ENCODE peak calls at places on chromosome 3, in four cellular contexts. Q is cardiac muscle cell, E is aorta, W is GM23338. H is an unnamed sample. For H3K4me1, the result is how much of the 10 kb centered on the place peaks cover.

GRCh38 chr3:51944541-51945021 is 2.4 kb downstream of the PARP3 start:
- DNase-seq in W (no peak), E (peak), Q (no peak), H (no peak)

GRCh38 chr3:124532071-124532470 is 198.2 kb upstream of the UMPS start:
- DNase-seq in E (no peak), Q (peak), W (no peak), H (no peak)

GRCh38 chr3:119769394-119770149 is 12.3 kb upstream of the NR1I2 start:
- DNase-seq in E (peak), Q (peak), W (no peak), H (no peak)

GRCh38 chr3:138916824-138917223 is 30.1 kb downstream of the FOXL2 start:
- DNase-seq in W (no peak), E (no peak), Q (no peak), H (no peak)

GRCh38 chr3:182983811-182984210 is 3.5 kb upstream of the DCUN1D1 start:
- DNase-seq in W (no peak), Q (peak), E (no peak), H (no peak)

GRCh38 chr3:194275721-194276120 is 75.4 kb downstream of the CPN2 start:
- DNase-seq in Q (no peak), W (no peak), E (no peak), H (peak)

GRCh38 chr3:148737104-148737525 is 39.4 kb downstream of the AGTR1 start:
- DNase-seq in W (no peak), Q (peak), E (no peak), H (no peak)

GRCh38 chr3:195761503-195762248 is 40.9 kb downstream of the MUC20 start:
- DNase-seq in W (no peak), Q (no peak), E (no peak), H (no peak)

GRCh38 chr3:180528843-180529242 is 73.1 kb upstream of the TTC14 start:
- DNase-seq in Q (no peak), W (no peak), E (no peak), H (no peak)

GRCh38 chr3:127697531-127698240 is 24.9 kb downstream of the ABTB1 start:
- DNase-seq in W (peak), Q (peak), E (peak), H (peak)

GRCh38 chr3:125386811-125387210 is 11.7 kb upstream of the ZNF148 start:
- DNase-seq in Q (peak), W (no peak), E (no peak), H (no peak)

GRCh38 chr3:126927405-126927750 is 55.5 kb upstream of the PLXNA1 start:
- DNase-seq in W (no peak), E (no peak), Q (no peak), H (no peak)

GRCh38 chr3:123732447-123732846 is 147.6 kb upstream of the HACD2 start:
- DNase-seq in W (no peak), E (no peak), Q (no peak), H (no peak)

GRCh38 chr3:104920512-104920911 is 446.2 kb upstream of the ALCAM start:
- DNase-seq in E (no peak), Q (no peak), W (no peak), H (no peak)

GRCh38 chr3:171825222-171825828 is 15.0 kb upstream of the PLD1 start:
- DNase-seq in Q (peak), W (peak), E (no peak), H (no peak)

GRCh38 chr3:67647390-67647878 is 7.0 kb downstream of the SUCLG2 start:
- DNase-seq in E (no peak), W (no peak), Q (peak), H (no peak)

GRCh38 chr3:23761440-23761896 is 44.3 kb upstream of the UBE2E1 start:
- DNase-seq in E (no peak), Q (peak), W (peak), H (no peak)

GRCh38 chr3:146166450-146167222 is 5.7 kb upstream of the PLOD2 start:
- DNase-seq in E (no peak), W (no peak), Q (peak), H (no peak)

GRCh38 chr3:106699093-106699492 is 678.1 kb upstream of the CCDC54 start:
- DNase-seq in E (no peak), Q (no peak), W (peak), H (no peak)

GRCh38 chr3:88151358-88151757 is 1.6 kb downstream of the C3orf38 start:
- DNase-seq in W (no peak), Q (no peak), E (no peak), H (no peak)

GRCh38 chr3:27049792-27050191 is 319.4 kb downstream of the NEK10 start:
- DNase-seq in Q (no peak), W (no peak), E (no peak), H (no peak)

GRCh38 chr3:113231827-113232253 is 20.5 kb downstream of the BOC start:
- DNase-seq in W (peak), Q (peak), E (no peak), H (no peak)

GRCh38 chr3:119637679-119638525 is 22.5 kb downstream of the POPDC2 start:
- DNase-seq in Q (peak), W (no peak), E (no peak), H (peak)

GRCh38 chr3:146709969-146710368 is 104.8 kb upstream of the PLSCR5 start:
- DNase-seq in W (no peak), Q (peak), E (no peak), H (no peak)

GRCh38 chr3:57004154-57004730 is 56.2 kb upstream of the SPATA12 start:
- DNase-seq in E (no peak), Q (no peak), W (no peak), H (no peak)

GRCh38 chr3:49903451-49904424 is at the start of gene MST1R:
- DNase-seq in Q (peak), W (peak), E (peak), H (peak)

GRCh38 chr3:43035801-43036340 is 56.8 kb downstream of the GASK1A start:
- DNase-seq in Q (no peak), W (no peak), E (no peak), H (no peak)

GRCh38 chr3:15272431-15273196 is 59.8 kb downstream of the SH3BP5 start:
- DNase-seq in Q (peak), W (peak), E (no peak), H (peak)

GRCh38 chr3:48997714-48998637 is 7.9 kb downstream of the P4HTM start:
- DNase-seq in Q (no peak), E (no peak), W (peak), H (no peak)

GRCh38 chr3:98763076-98763475 is at the start of gene ST3GAL6:
- DNase-seq in W (no peak), Q (peak), E (peak), H (no peak)

GRCh38 chr3:188431553-188431952 is 277.6 kb downstream of the LPP start:
- DNase-seq in W (no peak), Q (peak), E (no peak), H (no peak)

GRCh38 chr3:191369081-191370010 is 39.0 kb upstream of the UTS2B start:
- DNase-seq in W (peak), E (no peak), Q (peak), H (no peak)

GRCh38 chr3:150094150-150094932 is 123.6 kb upstream of the PFN2 start:
- DNase-seq in Q (no peak), W (peak), E (no peak), H (no peak)

GRCh38 chr3:34793066-34793465 is 846.3 kb upstream of the ARPP21 start:
- DNase-seq in Q (no peak), E (no peak), W (no peak), H (no peak)

GRCh38 chr3:154818676-154819255 is 261.4 kb upstream of the MME start:
- DNase-seq in E (no peak), Q (no peak), W (no peak), H (no peak)

GRCh38 chr3:43418601-43419272 is 132.4 kb downstream of the SNRK start:
- DNase-seq in W (no peak), E (no peak), Q (peak), H (no peak)

DNA sequence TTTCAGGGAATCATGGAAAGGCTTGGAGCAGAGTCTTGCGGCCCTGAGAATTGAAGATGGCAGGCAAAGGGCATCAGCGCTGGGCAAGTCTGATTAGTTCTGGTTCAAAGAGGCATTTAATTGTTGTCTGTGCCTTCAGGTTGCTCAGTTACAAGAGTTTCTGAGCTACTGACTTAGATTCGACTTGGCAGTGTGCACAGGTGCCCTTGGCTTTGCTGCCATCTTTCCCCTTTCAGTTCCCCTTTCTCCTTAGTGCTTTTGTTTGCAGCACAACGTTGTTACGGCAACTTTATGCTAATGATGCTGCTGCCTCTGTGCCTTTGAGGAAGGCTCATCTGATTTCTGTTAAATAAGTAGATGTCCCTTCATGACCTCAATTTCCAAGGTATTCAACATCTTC is 12.5 kb downstream of the P2RY14 start:
- DNase-seq in Q (no peak), W (peak), E (no peak), H (no peak)
- H3K27ac ChIP-seq in Q (no peak), W (no peak), E (no peak), H (peak)

DNA sequence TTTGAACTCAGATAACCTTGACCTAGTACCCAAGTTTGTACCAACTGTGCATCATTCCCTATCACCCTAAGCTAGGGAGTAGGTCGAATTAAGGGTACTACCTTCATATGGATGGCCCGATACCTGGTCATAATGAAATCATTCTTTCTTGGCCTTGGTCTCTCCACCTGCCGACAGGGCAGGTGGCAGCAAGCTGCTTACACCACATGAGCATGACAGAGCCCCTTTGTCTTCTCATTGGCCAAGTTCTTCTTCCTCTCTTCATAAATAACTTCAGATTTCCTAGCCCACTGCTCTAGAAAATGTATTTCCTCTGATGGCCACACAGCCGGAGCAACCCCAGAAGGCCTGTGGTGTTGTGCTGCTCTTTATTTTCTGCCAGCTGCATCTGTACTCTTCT is 304.1 kb downstream of the PTPRG start:
- DNase-seq in Q (no peak), E (no peak), W (no peak), H (no peak)
- H3K4me1 ChIP-seq in Q (under half), E (under half), W (half or more), H (under half)

GRCh38 chr3:184740509-184741258 is 28.8 kb upstream of the MAGEF1 start:
- DNase-seq in Q (peak), E (no peak), W (no peak), H (peak)
- H3K27ac ChIP-seq in Q (peak), E (no peak), W (no peak), H (peak)

GRCh38 chr3:129182390-129183180 is 1.1 kb downstream of the CNBP start:
- DNase-seq in Q (peak), W (peak), E (no peak), H (no peak)

GRCh38 chr3:129183569-129184395 is at the start of gene CNBP:
- DNase-seq in W (peak), E (peak), Q (peak), H (peak)

GRCh38 chr3:129181834-129182233 is 1.9 kb downstream of the CNBP start:
- DNase-seq in E (no peak), W (peak), Q (no peak), H (no peak)

GRCh38 chr3:129184396-129184656 is 630 bp upstream of the CNBP start:
- DNase-seq in W (peak), E (no peak), Q (peak), H (no peak)

GRCh38 chr3:129180461-129180860 is 3.2 kb downstream of the CNBP start:
- DNase-seq in W (no peak), Q (peak), E (no peak), H (no peak)
- H3K4me1 ChIP-seq in W (under half), Q (under half), E (under half), H (half or more)

DNA sequence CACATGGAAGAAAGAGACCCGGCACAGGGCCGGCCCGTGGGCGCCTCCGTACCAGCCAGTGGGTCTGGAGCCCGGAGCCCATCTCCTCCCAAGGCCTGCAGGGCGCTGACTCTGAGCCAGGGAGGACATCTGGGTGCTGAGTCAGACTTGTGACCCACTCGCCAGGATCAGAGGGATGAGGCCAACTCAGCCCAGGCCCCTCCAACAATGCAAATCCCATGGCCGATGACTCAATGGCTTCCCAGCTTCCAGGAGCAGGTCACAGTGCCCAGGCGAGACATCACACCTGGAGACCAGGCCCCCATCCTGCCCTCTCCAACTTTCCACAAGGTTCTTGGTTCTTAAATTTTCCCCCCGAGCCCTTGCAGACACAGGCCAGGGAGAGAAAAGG is 95.1 kb downstream of the LRIG1 start:
- DNase-seq in W (no peak), Q (peak), E (peak), H (no peak)
- H3K27ac ChIP-seq in W (no peak), Q (no peak), E (peak), H (peak)

H was measured in suprapubic skin.